ENCODE peak calls at places on chromosomes 3 and 15, in eight cellular contexts. One of them, this sample, is unnamed.

GRCh38 chr3:82496890-82497560 is 735.6 kb upstream of the GBE1 start:
- DNase-seq in omental fat pad: no peak
- DNase-seq in adrenal gland: no peak
- DNase-seq in GM06990: no peak
- DNase-seq in Calu3: peak
- DNase-seq in Panc1: no peak
- DNase-seq in A549: peak
- DNase-seq in esophagus muscularis mucosa: no peak
- DNase-seq in this sample: peak

GRCh38 chr3:52532517-52532837 is 1.2 kb downstream of the NT5DC2 start:
- DNase-seq in omental fat pad: no peak
- DNase-seq in adrenal gland: peak
- DNase-seq in GM06990: no peak
- DNase-seq in Calu3: peak
- DNase-seq in Panc1: no peak
- DNase-seq in A549: no peak
- DNase-seq in esophagus muscularis mucosa: no peak
- DNase-seq in this sample: peak

GRCh38 chr15:92631721-92632120 is 23.9 kb downstream of the FAM174B start:
- DNase-seq in omental fat pad: no peak
- DNase-seq in adrenal gland: no peak
- DNase-seq in GM06990: no peak
- DNase-seq in Calu3: no peak
- DNase-seq in Panc1: no peak
- DNase-seq in A549: no peak
- DNase-seq in esophagus muscularis mucosa: no peak
- DNase-seq in this sample: no peak

GRCh38 chr15:98169551-98169950 is 209.0 kb downstream of the ARRDC4 start:
- DNase-seq in omental fat pad: no peak
- DNase-seq in adrenal gland: no peak
- DNase-seq in GM06990: no peak
- DNase-seq in Calu3: no peak
- DNase-seq in Panc1: no peak
- DNase-seq in A549: no peak
- DNase-seq in esophagus muscularis mucosa: no peak
- DNase-seq in this sample: no peak

GRCh38 chr3:177642482-177643163 is 445.3 kb upstream of the TBL1XR1 start:
- DNase-seq in omental fat pad: no peak
- DNase-seq in adrenal gland: no peak
- DNase-seq in GM06990: no peak
- DNase-seq in Calu3: no peak
- DNase-seq in Panc1: no peak
- DNase-seq in A549: no peak
- DNase-seq in esophagus muscularis mucosa: no peak
- DNase-seq in this sample: no peak

GRCh38 chr3:45021936-45022335 is 4.2 kb upstream of the CLEC3B start:
- DNase-seq in omental fat pad: no peak
- DNase-seq in adrenal gland: no peak
- DNase-seq in GM06990: no peak
- DNase-seq in Calu3: no peak
- DNase-seq in Panc1: no peak
- DNase-seq in A549: no peak
- DNase-seq in esophagus muscularis mucosa: no peak
- DNase-seq in this sample: no peak

GRCh38 chr15:51299187-51300015 is 39.0 kb downstream of the CYP19A1 start:
- DNase-seq in omental fat pad: no peak
- DNase-seq in adrenal gland: no peak
- DNase-seq in GM06990: no peak
- DNase-seq in Calu3: no peak
- DNase-seq in Panc1: no peak
- DNase-seq in A549: no peak
- DNase-seq in esophagus muscularis mucosa: no peak
- DNase-seq in this sample: no peak

GRCh38 chr3:138796761-138797160 is 38.0 kb downstream of the PIK3CB start:
- DNase-seq in omental fat pad: no peak
- DNase-seq in adrenal gland: no peak
- DNase-seq in GM06990: no peak
- DNase-seq in Calu3: no peak
- DNase-seq in Panc1: no peak
- DNase-seq in A549: no peak
- DNase-seq in esophagus muscularis mucosa: no peak
- DNase-seq in this sample: no peak

GRCh38 chr15:88438181-88438580 is 29.0 kb downstream of the MRPL46 start:
- DNase-seq in omental fat pad: no peak
- DNase-seq in adrenal gland: no peak
- DNase-seq in GM06990: no peak
- DNase-seq in Calu3: no peak
- DNase-seq in Panc1: no peak
- DNase-seq in A549: no peak
- DNase-seq in esophagus muscularis mucosa: peak
- DNase-seq in this sample: no peak

GRCh38 chr3:73353661-73354217 is 271.0 kb downstream of the PDZRN3 start:
- DNase-seq in omental fat pad: no peak
- DNase-seq in adrenal gland: no peak
- DNase-seq in GM06990: no peak
- DNase-seq in Calu3: no peak
- DNase-seq in Panc1: no peak
- DNase-seq in A549: no peak
- DNase-seq in esophagus muscularis mucosa: no peak
- DNase-seq in this sample: no peak

GRCh38 chr3:186644683-186645082 is 4.5 kb downstream of the FETUB start:
- DNase-seq in omental fat pad: no peak
- DNase-seq in adrenal gland: no peak
- DNase-seq in GM06990: no peak
- DNase-seq in Calu3: peak
- DNase-seq in Panc1: no peak
- DNase-seq in A549: no peak
- DNase-seq in esophagus muscularis mucosa: no peak
- DNase-seq in this sample: no peak

GRCh38 chr3:139299261-139300132 is 44.3 kb upstream of the MRPS22 start:
- DNase-seq in omental fat pad: no peak
- DNase-seq in adrenal gland: peak
- DNase-seq in GM06990: no peak
- DNase-seq in Calu3: peak
- DNase-seq in Panc1: no peak
- DNase-seq in A549: peak
- DNase-seq in esophagus muscularis mucosa: no peak
- DNase-seq in this sample: no peak

GRCh38 chr3:97817965-97818364 is 3.8 kb upstream of the CRYBG3 start:
- DNase-seq in omental fat pad: no peak
- DNase-seq in adrenal gland: no peak
- DNase-seq in GM06990: no peak
- DNase-seq in Calu3: no peak
- DNase-seq in Panc1: no peak
- DNase-seq in A549: no peak
- DNase-seq in esophagus muscularis mucosa: no peak
- DNase-seq in this sample: no peak

GRCh38 chr3:183031826-183032225 is 51.5 kb upstream of the DCUN1D1 start:
- DNase-seq in omental fat pad: no peak
- DNase-seq in adrenal gland: no peak
- DNase-seq in GM06990: no peak
- DNase-seq in Calu3: no peak
- DNase-seq in Panc1: no peak
- DNase-seq in A549: no peak
- DNase-seq in esophagus muscularis mucosa: no peak
- DNase-seq in this sample: no peak

GRCh38 chr3:169390310-169390731 is 273.2 kb downstream of the MECOM start:
- DNase-seq in omental fat pad: no peak
- DNase-seq in adrenal gland: no peak
- DNase-seq in GM06990: no peak
- DNase-seq in Calu3: peak
- DNase-seq in Panc1: no peak
- DNase-seq in A549: no peak
- DNase-seq in esophagus muscularis mucosa: no peak
- DNase-seq in this sample: no peak

GRCh38 chr3:42683875-42684593 is 1.3 kb upstream of the KLHL40 start:
- DNase-seq in omental fat pad: peak
- DNase-seq in adrenal gland: peak
- DNase-seq in GM06990: no peak
- DNase-seq in Calu3: peak
- DNase-seq in Panc1: peak
- DNase-seq in A549: peak
- DNase-seq in esophagus muscularis mucosa: peak
- DNase-seq in this sample: no peak

GRCh38 chr15:95972812-95973211 is 357.7 kb upstream of the NR2F2 start:
- DNase-seq in omental fat pad: no peak
- DNase-seq in adrenal gland: no peak
- DNase-seq in GM06990: no peak
- DNase-seq in Calu3: no peak
- DNase-seq in Panc1: no peak
- DNase-seq in A549: no peak
- DNase-seq in esophagus muscularis mucosa: no peak
- DNase-seq in this sample: no peak

GRCh38 chr3:100525753-100526612 is 33.6 kb downstream of the TMEM45A start:
- DNase-seq in omental fat pad: no peak
- DNase-seq in adrenal gland: no peak
- DNase-seq in GM06990: no peak
- DNase-seq in Calu3: peak
- DNase-seq in Panc1: no peak
- DNase-seq in A549: peak
- DNase-seq in esophagus muscularis mucosa: no peak
- DNase-seq in this sample: no peak

GRCh38 chr3:81734742-81735141 is 26.7 kb downstream of the GBE1 start:
- DNase-seq in omental fat pad: no peak
- DNase-seq in adrenal gland: no peak
- DNase-seq in GM06990: no peak
- DNase-seq in Calu3: no peak
- DNase-seq in Panc1: no peak
- DNase-seq in A549: no peak
- DNase-seq in esophagus muscularis mucosa: no peak
- DNase-seq in this sample: no peak

GRCh38 chr3:33186524-33187367 is 31.9 kb downstream of the SUSD5 start:
- DNase-seq in omental fat pad: no peak
- DNase-seq in adrenal gland: no peak
- DNase-seq in GM06990: no peak
- DNase-seq in Calu3: peak
- DNase-seq in Panc1: no peak
- DNase-seq in A549: peak
- DNase-seq in esophagus muscularis mucosa: no peak
- DNase-seq in this sample: no peak

GRCh38 chr3:65672876-65673815 is 365.6 kb downstream of the MAGI1 start:
- DNase-seq in omental fat pad: peak
- DNase-seq in adrenal gland: peak
- DNase-seq in GM06990: no peak
- DNase-seq in Calu3: peak
- DNase-seq in Panc1: peak
- DNase-seq in A549: peak
- DNase-seq in esophagus muscularis mucosa: no peak
- DNase-seq in this sample: no peak

GRCh38 chr3:103440539-103441113 is 1005.8 kb downstream of the ZPLD1 start:
- DNase-seq in omental fat pad: no peak
- DNase-seq in adrenal gland: no peak
- DNase-seq in GM06990: no peak
- DNase-seq in Calu3: no peak
- DNase-seq in Panc1: no peak
- DNase-seq in A549: peak
- DNase-seq in esophagus muscularis mucosa: no peak
- DNase-seq in this sample: peak
- TF ChIP-seq CTCF in omental fat pad: no peak
- TF ChIP-seq CTCF in adrenal gland: no peak
- TF ChIP-seq CTCF in GM06990: peak
- TF ChIP-seq CTCF in Calu3: peak
- TF ChIP-seq CTCF in Panc1: peak
- TF ChIP-seq CTCF in A549: no peak
- TF ChIP-seq CTCF in esophagus muscularis mucosa: peak
- TF ChIP-seq CTCF in this sample: peak

GRCh38 chr3:188830955-188831354 is 340.8 kb upstream of the TPRG1 start:
- DNase-seq in omental fat pad: no peak
- DNase-seq in adrenal gland: no peak
- DNase-seq in GM06990: no peak
- DNase-seq in Calu3: peak
- DNase-seq in Panc1: no peak
- DNase-seq in A549: peak
- DNase-seq in esophagus muscularis mucosa: no peak
- DNase-seq in this sample: no peak
- TF ChIP-seq CTCF in omental fat pad: no peak
- TF ChIP-seq CTCF in adrenal gland: peak
- TF ChIP-seq CTCF in GM06990: peak
- TF ChIP-seq CTCF in Calu3: peak
- TF ChIP-seq CTCF in Panc1: peak
- TF ChIP-seq CTCF in A549: peak
- TF ChIP-seq CTCF in esophagus muscularis mucosa: peak
- TF ChIP-seq CTCF in this sample: peak

DNA sequence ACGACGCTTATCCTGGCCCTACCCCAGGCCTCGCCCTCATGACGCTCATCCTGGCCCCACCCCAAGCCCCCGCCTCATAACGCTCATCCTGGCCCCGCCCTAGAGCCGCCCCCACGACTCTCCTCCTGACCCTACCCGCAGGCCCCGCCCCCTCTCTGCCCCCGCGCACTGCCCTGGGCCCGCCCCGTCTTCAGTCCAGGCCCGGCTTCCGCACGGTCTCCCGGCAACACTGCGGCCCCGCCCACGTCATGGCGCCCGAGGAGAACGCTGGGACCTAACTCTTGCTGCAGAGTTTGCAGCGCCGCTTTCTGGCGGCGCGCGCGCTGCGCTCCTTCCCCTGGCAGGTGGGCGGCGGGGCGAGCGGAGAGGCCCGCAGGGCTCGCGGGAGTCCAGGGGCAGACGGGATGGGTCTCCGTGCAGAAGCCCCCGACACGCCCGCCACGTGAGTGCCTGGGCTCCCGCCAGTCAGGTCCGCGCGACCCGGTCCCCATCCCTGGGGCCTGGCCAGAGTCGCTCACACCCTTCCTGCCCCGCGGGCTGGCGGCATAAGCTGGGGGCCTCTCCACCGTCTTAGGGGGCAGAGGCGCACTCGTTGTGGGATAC is 52.5 kb upstream of the ROPN1B start:
- DNase-seq in omental fat pad: peak
- DNase-seq in adrenal gland: no peak
- DNase-seq in GM06990: peak
- DNase-seq in Calu3: peak
- DNase-seq in Panc1: peak
- DNase-seq in A549: peak
- DNase-seq in esophagus muscularis mucosa: peak
- DNase-seq in this sample: peak
- TF ChIP-seq CTCF in omental fat pad: no peak
- TF ChIP-seq CTCF in adrenal gland: peak
- TF ChIP-seq CTCF in GM06990: peak
- TF ChIP-seq CTCF in Calu3: no peak
- TF ChIP-seq CTCF in Panc1: peak
- TF ChIP-seq CTCF in A549: no peak
- TF ChIP-seq CTCF in esophagus muscularis mucosa: peak
- TF ChIP-seq CTCF in this sample: peak

DNA sequence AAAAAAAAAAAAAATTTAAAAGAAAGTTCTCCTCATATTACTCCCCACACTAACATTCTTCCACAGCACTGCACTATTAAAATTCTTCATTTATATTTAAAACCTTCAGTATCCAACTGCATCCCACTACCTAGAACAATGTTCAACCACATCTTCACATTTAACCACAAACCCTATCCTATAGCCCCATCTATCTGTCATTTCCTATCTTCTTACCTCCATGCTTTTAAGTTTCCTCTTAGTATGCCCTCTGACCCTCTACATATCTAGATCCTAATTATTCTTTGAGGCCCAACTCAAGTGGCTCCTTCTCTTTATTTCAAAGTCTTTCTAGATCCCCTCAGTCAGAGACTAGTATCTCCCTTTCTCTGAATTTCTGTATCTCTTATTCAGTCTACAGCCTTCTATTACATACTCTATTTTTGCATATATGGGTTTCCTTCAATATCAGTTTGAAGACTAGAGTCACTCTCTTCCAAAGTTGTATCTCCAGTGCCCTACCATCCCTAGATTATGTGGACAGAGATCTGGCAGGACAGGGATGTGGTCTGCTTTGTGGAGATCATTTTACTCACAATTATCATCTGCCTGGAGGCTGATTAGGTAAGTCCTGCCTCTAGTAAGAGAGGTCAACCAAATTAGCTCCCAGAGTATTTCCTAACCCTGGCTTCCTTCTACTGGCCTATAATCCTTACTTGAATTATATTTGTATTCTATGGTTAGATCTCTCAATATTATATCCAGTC is 1.4 kb downstream of the CIAO2A start:
- DNase-seq in omental fat pad: no peak
- DNase-seq in adrenal gland: no peak
- DNase-seq in GM06990: no peak
- DNase-seq in Calu3: no peak
- DNase-seq in Panc1: no peak
- DNase-seq in A549: peak
- DNase-seq in esophagus muscularis mucosa: no peak
- DNase-seq in this sample: no peak
- TF ChIP-seq CTCF in omental fat pad: no peak
- TF ChIP-seq CTCF in adrenal gland: no peak
- TF ChIP-seq CTCF in GM06990: peak
- TF ChIP-seq CTCF in Calu3: no peak
- TF ChIP-seq CTCF in Panc1: no peak
- TF ChIP-seq CTCF in A549: peak
- TF ChIP-seq CTCF in esophagus muscularis mucosa: no peak
- TF ChIP-seq CTCF in this sample: peak